ENCODE peak calls at places on chromosomes 16 and 17, in six cellular contexts. U, Y, C, X, J and O are unnamed samples.

GRCh38 chr16:23294260-23294659 is 7.8 kb upstream of the SCNN1B start:
- DNase-seq in X (no peak), U (no peak), Y (no peak), C (no peak), J (no peak), O (no peak)

GRCh38 chr16:14627088-14627487 is 3.0 kb downstream of the PARN start:
- DNase-seq in X (no peak), Y (no peak), U (no peak), J (no peak), C (no peak), O (no peak)

GRCh38 chr16:1338855-1339675 is 5.6 kb downstream of the BAIAP3 start:
- DNase-seq in X (no peak), C (no peak), J (no peak), U (no peak), Y (no peak), O (no peak)

GRCh38 chr17:41496803-41497484 is 7.2 kb upstream of the KRT36 start:
- DNase-seq in X (peak), J (peak), Y (no peak), U (peak), C (peak), O (peak)

GRCh38 chr16:30142672-30143346 is 19.8 kb upstream of the MAPK3 start:
- DNase-seq in J (peak), U (no peak), Y (no peak), X (no peak), C (no peak), O (peak)

GRCh38 chr17:9209347-9209746 is 188.0 kb downstream of the NTN1 start:
- DNase-seq in J (no peak), C (no peak), Y (no peak), U (no peak), X (no peak), O (no peak)

GRCh38 chr16:985237-985636 is 3.7 kb downstream of the SOX8 start:
- DNase-seq in Y (no peak), U (no peak), J (no peak), X (no peak), C (no peak), O (no peak)

GRCh38 chr16:1093284-1094123 is 2.5 kb downstream of the C1QTNF8 start:
- DNase-seq in J (no peak), C (no peak), X (no peak), Y (no peak), U (no peak), O (no peak)

GRCh38 chr17:73013816-73014663 is 78.4 kb downstream of the SLC39A11 start:
- DNase-seq in X (no peak), Y (peak), J (no peak), C (no peak), U (no peak), O (peak)

GRCh38 chr16:85569615-85570212 is 43.4 kb upstream of the GSE1 start:
- DNase-seq in J (no peak), Y (peak), C (peak), U (no peak), X (peak), O (no peak)

GRCh38 chr17:80474231-80474932 is 2.0 kb downstream of the NPTX1 start:
- DNase-seq in X (no peak), U (no peak), J (no peak), Y (no peak), C (no peak), O (peak)

GRCh38 chr16:10213748-10214147 is 31.5 kb upstream of the GRIN2A start:
- DNase-seq in Y (no peak), J (no peak), U (no peak), C (no peak), X (no peak), O (no peak)

GRCh38 chr16:29126057-29126494 is 141.2 kb downstream of the LAT start:
- DNase-seq in J (no peak), U (no peak), Y (no peak), X (no peak), C (no peak), O (no peak)

GRCh38 chr17:77032929-77033328 is 107.8 kb upstream of the SEC14L1 start:
- DNase-seq in U (no peak), X (no peak), J (no peak), Y (no peak), C (no peak), O (no peak)

GRCh38 chr16:981695-982151 is at the start of gene SOX8:
- DNase-seq in J (peak), U (no peak), X (no peak), Y (no peak), C (no peak), O (no peak)

GRCh38 chr16:84459941-84460405 is 44.5 kb downstream of the MEAK7 start:
- DNase-seq in Y (no peak), C (no peak), J (no peak), U (peak), X (no peak), O (no peak)

GRCh38 chr17:34254651-34255380 is at the start of gene CCL2:
- DNase-seq in X (peak), U (peak), J (peak), Y (no peak), C (no peak), O (no peak)

GRCh38 chr17:45823598-45823997 is 21.1 kb upstream of the SPPL2C start:
- DNase-seq in C (no peak), Y (no peak), U (no peak), J (no peak), X (no peak), O (no peak)

GRCh38 chr16:61596648-61597047 is 439.6 kb downstream of the CDH8 start:
- DNase-seq in Y (no peak), C (no peak), X (no peak), U (no peak), J (no peak), O (no peak)

GRCh38 chr16:7791191-7791590 is 458.5 kb downstream of the RBFOX1 start:
- DNase-seq in U (no peak), Y (no peak), J (no peak), X (no peak), C (no peak), O (no peak)

GRCh38 chr16:1300664-1301476 is 8.6 kb upstream of the UBE2I start:
- DNase-seq in J (peak), X (peak), U (no peak), C (peak), Y (peak), O (peak)

GRCh38 chr16:74601131-74601871 is 5.6 kb downstream of the GLG1 start:
- DNase-seq in C (no peak), X (no peak), Y (no peak), U (peak), J (peak), O (no peak)

GRCh38 chr17:17315142-17315821 is 12.1 kb downstream of the NT5M start:
- DNase-seq in U (peak), C (no peak), X (no peak), J (no peak), Y (no peak), O (no peak)